ENCODE peak calls at places on chromosomes 5 and 9, in six cellular contexts. N is stimulated activated CD8-positive, alpha-beta memory T cell treated with anti-CD3 and anti-CD28 coated beads, Interleukin-2, amount 100 ng/mL, for 48 hours; Z is neural crest cell; Q is stimulated activated CD4-positive, alpha-beta T cell treated with anti-CD3 and anti-CD28 coated beads, Interleukin-1b, Interleukin-23, amount 100 ng/mL, for 1 hour; D is H54; S is mesendoderm. V is an unnamed sample.

GRCh38 chr9:105651806-105652205 is 10.5 kb upstream of the TAL2 start:
- DNase-seq in N (no peak), Z (no peak), Q (no peak), D (no peak), S (peak; percentile 19), V (no peak)

GRCh38 chr5:54516051-54516645 is 1.4 kb upstream of the SNX18 start:
- DNase-seq in N (no peak), Z (no peak), Q (no peak), D (no peak), S (no peak), V (peak; percentile 40)

GRCh38 chr9:12930906-12931305 is 156.1 kb downstream of the LURAP1L start:
- DNase-seq in N (no peak), Z (no peak), Q (no peak), D (no peak), S (no peak), V (no peak)

GRCh38 chr9:116157436-116158138 is 4.0 kb downstream of the PAPPA start:
- DNase-seq in N (no peak), Z (no peak), Q (no peak), D (no peak), S (peak; percentile 76), V (no peak)

GRCh38 chr5:76838481-76839261 is 11.1 kb upstream of the S100Z start:
- DNase-seq in N (no peak), Z (no peak), Q (no peak), D (peak; percentile 31), S (peak; percentile 60), V (peak; percentile 61)

GRCh38 chr9:76655121-76655531 is 109.1 kb upstream of the PCA3 start:
- DNase-seq in N (no peak), Z (no peak), Q (no peak), D (no peak), S (no peak), V (no peak)

GRCh38 chr5:63125862-63126261 is 547.2 kb downstream of the LRRC70 start:
- DNase-seq in N (no peak), Z (no peak), Q (no peak), D (no peak), S (peak; percentile 78), V (peak; percentile 18)

GRCh38 chr5:96807099-96807654 is 568 bp downstream of the ERAP1 start:
- DNase-seq in N (peak; percentile 49), Z (peak; percentile 52), Q (no peak), D (peak; percentile 70), S (peak; percentile 60), V (no peak)

GRCh38 chr9:92668746-92669526 is 995 bp downstream of the IPPK start:
- DNase-seq in N (peak; percentile 40), Z (no peak), Q (no peak), D (peak; percentile 79), S (peak; percentile 76), V (no peak)

GRCh38 chr5:174692982-174693422 is 31.4 kb upstream of the MSX2 start:
- DNase-seq in N (no peak), Z (peak; percentile 40), Q (no peak), D (no peak), S (peak; percentile 84), V (no peak)

GRCh38 chr5:111603446-111603827 is 91.1 kb upstream of the STARD4 start:
- DNase-seq in N (no peak), Z (no peak), Q (no peak), D (no peak), S (no peak), V (peak; percentile 77)

V was measured in astrocyte of the cerebellum.